ENCODE peak calls at places on chromosomes 7 and 10, in seven cellular contexts. S, O, D, P, J, Q and A are unnamed samples.

GRCh38 chr10:15571570-15571969 is 148.2 kb downstream of the ITGA8 start:
- DNase-seq in Q (no peak), D (peak), S (no peak), J (no peak), P (no peak), O (no peak), A (no peak)

GRCh38 chr10:62052276-62052675 is 150.8 kb downstream of the ARID5B start:
- DNase-seq in J (no peak), Q (no peak), D (no peak), P (no peak), O (no peak), S (no peak), A (no peak)

GRCh38 chr7:105690286-105690915 is 109.1 kb upstream of the EFCAB10 start:
- DNase-seq in Q (no peak), O (no peak), J (peak), S (no peak), D (peak), P (no peak), A (no peak)

GRCh38 chr7:116501425-116502167 is 2.1 kb downstream of the CAV2 start:
- DNase-seq in D (peak), J (no peak), S (no peak), O (no peak), P (no peak), Q (no peak), A (no peak)

GRCh38 chr10:72242675-72243074 is 26.6 kb upstream of the ASCC1 start:
- DNase-seq in D (no peak), O (peak), P (no peak), Q (no peak), S (peak), J (no peak), A (no peak)

GRCh38 chr10:42827201-42827600 is 44.6 kb downstream of the BMS1 start:
- DNase-seq in Q (no peak), J (no peak), D (no peak), O (no peak), P (no peak), S (no peak), A (no peak)

GRCh38 chr10:10364916-10365315 is 652.8 kb upstream of the CELF2 start:
- DNase-seq in Q (no peak), J (no peak), P (no peak), D (no peak), O (no peak), S (no peak), A (no peak)

GRCh38 chr7:31410265-31410664 is 69.7 kb upstream of the NEUROD6 start:
- DNase-seq in Q (no peak), J (no peak), O (no peak), D (no peak), S (no peak), P (no peak), A (no peak)

GRCh38 chr7:128849156-128849515 is 13.5 kb upstream of the ATP6V1F start:
- DNase-seq in J (no peak), S (no peak), P (no peak), O (no peak), Q (no peak), D (no peak), A (no peak)

GRCh38 chr7:100016209-100016901 is 959 bp downstream of the ZKSCAN1 start:
- DNase-seq in J (no peak), Q (no peak), D (peak), O (peak), P (no peak), S (no peak), A (no peak)

GRCh38 chr7:79897166-79897565 is 237.5 kb upstream of the GNAI1 start:
- DNase-seq in O (no peak), S (no peak), J (no peak), D (no peak), Q (no peak), P (no peak), A (no peak)

GRCh38 chr7:32948202-32948601 is 9.0 kb upstream of the FKBP9 start:
- DNase-seq in Q (no peak), S (no peak), P (no peak), D (no peak), J (no peak), O (no peak), A (no peak)

GRCh38 chr10:14056545-14057332 is 274.0 kb downstream of the FRMD4A start:
- DNase-seq in S (no peak), O (no peak), D (peak), Q (no peak), P (no peak), J (no peak), A (no peak)

GRCh38 chr7:35485436-35485835 is 209.5 kb downstream of the HERPUD2 start:
- DNase-seq in S (no peak), P (no peak), O (no peak), J (no peak), D (no peak), Q (no peak), A (no peak)

GRCh38 chr10:131690805-131691239 is 210.0 kb upstream of the PPP2R2D start:
- DNase-seq in S (no peak), D (no peak), P (no peak), J (no peak), Q (no peak), O (no peak), A (no peak)

GRCh38 chr7:20280475-20281351 is 50.0 kb upstream of the ITGB8 start:
- DNase-seq in J (no peak), D (peak), P (no peak), O (no peak), Q (no peak), S (no peak), A (no peak)

GRCh38 chr10:52466464-52466863 is 152.4 kb downstream of the DKK1 start:
- DNase-seq in D (peak), S (no peak), Q (no peak), O (no peak), J (no peak), P (no peak), A (no peak)

GRCh38 chr10:4568731-4569130 is 257.3 kb upstream of the AKR1E2 start:
- DNase-seq in D (no peak), S (no peak), O (no peak), P (no peak), Q (no peak), J (no peak), A (no peak)

GRCh38 chr10:15625261-15625660 is 94.5 kb downstream of the ITGA8 start:
- DNase-seq in O (no peak), P (no peak), Q (no peak), D (no peak), S (no peak), J (no peak), A (no peak)

GRCh38 chr7:2032030-2032875 is 200.5 kb downstream of the MAD1L1 start:
- DNase-seq in D (peak), S (no peak), P (no peak), J (no peak), Q (no peak), O (no peak), A (no peak)